ENCODE peak calls at places on chromosome 11, in seven cellular contexts. R, F, U, T, C, Y and K are unnamed samples.

GRCh38 chr11:16309226-16309625 is 47.1 kb downstream of the SOX6 start:
- DNase-seq in R (no peak), F (no peak), U (no peak), T (no peak), C (no peak), Y (no peak), K (no peak)

GRCh38 chr11:75924966-75925784 is 110.2 kb downstream of the UVRAG start:
- DNase-seq in R (peak; percentile 53), F (no peak), U (no peak), T (no peak), C (no peak), Y (no peak), K (no peak)

GRCh38 chr11:22711212-22711770 is 44.9 kb downstream of the GAS2 start:
- DNase-seq in R (no peak), F (no peak), U (no peak), T (no peak), C (no peak), Y (no peak), K (no peak)

GRCh38 chr11:130945945-130946344 is 29.7 kb upstream of the SNX19 start:
- DNase-seq in R (peak; percentile 72), F (peak; percentile 49), U (no peak), T (no peak), C (no peak), Y (no peak), K (no peak)

GRCh38 chr11:66846671-66847091 is 3.4 kb downstream of the RCE1 start:
- DNase-seq in R (peak; percentile 59), F (no peak), U (no peak), T (no peak), C (no peak), Y (no peak), K (no peak)

GRCh38 chr11:557328-558132 is 3.0 kb downstream of the LMNTD2 start:
- DNase-seq in R (no peak), F (no peak), U (no peak), T (no peak), C (no peak), Y (no peak), K (no peak)

GRCh38 chr11:47950396-47950795 is 30.0 kb upstream of the PTPRJ start:
- DNase-seq in R (peak; percentile 38), F (no peak), U (no peak), T (no peak), C (no peak), Y (no peak), K (no peak)

GRCh38 chr11:73313652-73314051 is 5.6 kb downstream of the ARHGEF17 start:
- DNase-seq in R (no peak), F (no peak), U (no peak), T (peak; percentile 39), C (no peak), Y (no peak), K (no peak)

GRCh38 chr11:22778642-22779041 is 51.0 kb downstream of the SVIP start:
- DNase-seq in R (no peak), F (no peak), U (no peak), T (no peak), C (no peak), Y (no peak), K (no peak)

GRCh38 chr11:12525466-12526055 is 148.2 kb downstream of the PARVA start:
- DNase-seq in R (no peak), F (no peak), U (no peak), T (no peak), C (no peak), Y (no peak), K (no peak)

GRCh38 chr11:45379162-45379863 is 93.2 kb upstream of the SYT13 start:
- DNase-seq in R (no peak), F (no peak), U (no peak), T (no peak), C (no peak), Y (no peak), K (no peak)

GRCh38 chr11:131665344-131665968 is 295.0 kb downstream of the NTM start:
- DNase-seq in R (no peak), F (no peak), U (no peak), T (no peak), C (no peak), Y (no peak), K (no peak)

GRCh38 chr11:103234974-103235373 is 125.7 kb downstream of the DYNC2H1 start:
- DNase-seq in R (peak; percentile 56), F (peak; percentile 55), U (no peak), T (no peak), C (no peak), Y (no peak), K (no peak)

GRCh38 chr11:94130589-94131362 is 2.1 kb downstream of the PANX1 start:
- DNase-seq in R (peak; percentile 95), F (peak; percentile 93), U (no peak), T (no peak), C (no peak), Y (no peak), K (no peak)

GRCh38 chr11:43497144-43497543 is 138.4 kb downstream of the TTC17 start:
- DNase-seq in R (no peak), F (no peak), U (no peak), T (no peak), C (no peak), Y (no peak), K (no peak)

GRCh38 chr11:119369035-119369925 is 12.2 kb downstream of the USP2 start:
- DNase-seq in R (no peak), F (no peak), U (no peak), T (no peak), C (no peak), Y (peak; percentile 87), K (no peak)

GRCh38 chr11:6438979-6439571 is 1.7 kb downstream of the HPX start:
- DNase-seq in R (peak; percentile 70), F (peak; percentile 37), U (peak; percentile 55), T (no peak), C (peak; percentile 68), Y (no peak), K (no peak)

GRCh38 chr11:12827929-12828812 is 153.9 kb downstream of the TEAD1 start:
- DNase-seq in R (peak; percentile 79), F (peak; percentile 50), U (peak; percentile 47), T (no peak), C (peak; percentile 71), Y (peak; percentile 75), K (no peak)

GRCh38 chr11:46480166-46480726 is 88.7 kb upstream of the CHRM4 start:
- DNase-seq in R (peak; percentile 25), F (no peak), U (no peak), T (no peak), C (no peak), Y (no peak), K (no peak)

GRCh38 chr11:96234866-96235441 is 108.0 kb downstream of the MAML2 start:
- DNase-seq in R (no peak), F (no peak), U (no peak), T (no peak), C (no peak), Y (no peak), K (no peak)

GRCh38 chr11:297666-298405 is 1.5 kb downstream of the IFITM5 start:
- DNase-seq in R (no peak), F (no peak), U (no peak), T (no peak), C (no peak), Y (peak; percentile 38), K (no peak)